ENCODE peak calls at places on chromosomes 2 and 18, in nine cellular contexts. One of them, this sample, is unnamed.

GRCh38 chr2:111031546-111032484 is 88.9 kb upstream of the BCL2L11 start:
- DNase-seq in endodermal cell: no peak
- DNase-seq in ovary: no peak
- DNase-seq in left lung: peak; percentile 53
- DNase-seq in CD8-positive, alpha-beta memory T cell: no peak
- DNase-seq in endothelial cell of umbilical vein: no peak
- DNase-seq in cardiac muscle cell: peak; percentile 80
- DNase-seq in psoas muscle: no peak
- DNase-seq in lower lobe of right lung: no peak
- DNase-seq in this sample: no peak

GRCh38 chr2:158667567-158667966 is 127.5 kb upstream of the DAPL1 start:
- DNase-seq in endodermal cell: no peak
- DNase-seq in ovary: no peak
- DNase-seq in left lung: no peak
- DNase-seq in CD8-positive, alpha-beta memory T cell: no peak
- DNase-seq in endothelial cell of umbilical vein: peak; percentile 97
- DNase-seq in cardiac muscle cell: no peak
- DNase-seq in psoas muscle: no peak
- DNase-seq in lower lobe of right lung: no peak
- DNase-seq in this sample: no peak

GRCh38 chr18:44651918-44652317 is 28.8 kb upstream of the SETBP1 start:
- DNase-seq in endodermal cell: peak; percentile 62
- DNase-seq in ovary: no peak
- DNase-seq in left lung: no peak
- DNase-seq in CD8-positive, alpha-beta memory T cell: no peak
- DNase-seq in endothelial cell of umbilical vein: no peak
- DNase-seq in cardiac muscle cell: no peak
- DNase-seq in psoas muscle: no peak
- DNase-seq in lower lobe of right lung: no peak
- DNase-seq in this sample: no peak

GRCh38 chr2:165745916-165746315 is 48.1 kb downstream of the GALNT3 start:
- DNase-seq in endodermal cell: no peak
- DNase-seq in ovary: no peak
- DNase-seq in left lung: peak; percentile 56
- DNase-seq in CD8-positive, alpha-beta memory T cell: no peak
- DNase-seq in endothelial cell of umbilical vein: no peak
- DNase-seq in cardiac muscle cell: no peak
- DNase-seq in psoas muscle: no peak
- DNase-seq in lower lobe of right lung: peak; percentile 59
- DNase-seq in this sample: no peak

GRCh38 chr2:11746807-11747459 is 501 bp downstream of the LPIN1 start:
- DNase-seq in endodermal cell: peak; percentile 81
- DNase-seq in ovary: no peak
- DNase-seq in left lung: no peak
- DNase-seq in CD8-positive, alpha-beta memory T cell: no peak
- DNase-seq in endothelial cell of umbilical vein: peak; percentile 51
- DNase-seq in cardiac muscle cell: peak; percentile 73
- DNase-seq in psoas muscle: no peak
- DNase-seq in lower lobe of right lung: no peak
- DNase-seq in this sample: no peak

GRCh38 chr18:54845788-54846187 is 17.5 kb downstream of the RAB27B start:
- DNase-seq in endodermal cell: no peak
- DNase-seq in ovary: no peak
- DNase-seq in left lung: no peak
- DNase-seq in CD8-positive, alpha-beta memory T cell: no peak
- DNase-seq in endothelial cell of umbilical vein: no peak
- DNase-seq in cardiac muscle cell: no peak
- DNase-seq in psoas muscle: no peak
- DNase-seq in lower lobe of right lung: no peak
- DNase-seq in this sample: no peak

GRCh38 chr2:9110893-9111569 is 95.6 kb upstream of the ASAP2 start:
- DNase-seq in endodermal cell: peak; percentile 97
- DNase-seq in ovary: no peak
- DNase-seq in left lung: no peak
- DNase-seq in CD8-positive, alpha-beta memory T cell: no peak
- DNase-seq in endothelial cell of umbilical vein: no peak
- DNase-seq in cardiac muscle cell: peak; percentile 62
- DNase-seq in psoas muscle: no peak
- DNase-seq in lower lobe of right lung: no peak
- DNase-seq in this sample: no peak

GRCh38 chr2:127826047-127826446 is 15.1 kb upstream of the WDR33 start:
- DNase-seq in endodermal cell: no peak
- DNase-seq in ovary: no peak
- DNase-seq in left lung: no peak
- DNase-seq in CD8-positive, alpha-beta memory T cell: no peak
- DNase-seq in endothelial cell of umbilical vein: no peak
- DNase-seq in cardiac muscle cell: no peak
- DNase-seq in psoas muscle: no peak
- DNase-seq in lower lobe of right lung: no peak
- DNase-seq in this sample: no peak

GRCh38 chr2:230922951-230923717 is 1.9 kb downstream of the GPR55 start:
- DNase-seq in endodermal cell: peak; percentile 31
- DNase-seq in ovary: peak; percentile 5
- DNase-seq in left lung: peak; percentile 14
- DNase-seq in CD8-positive, alpha-beta memory T cell: no peak
- DNase-seq in endothelial cell of umbilical vein: no peak
- DNase-seq in cardiac muscle cell: no peak
- DNase-seq in psoas muscle: no peak
- DNase-seq in lower lobe of right lung: no peak
- DNase-seq in this sample: no peak

GRCh38 chr2:70088508-70089219 is 1.4 kb downstream of the PCBP1 start:
- DNase-seq in endodermal cell: no peak
- DNase-seq in ovary: no peak
- DNase-seq in left lung: no peak
- DNase-seq in CD8-positive, alpha-beta memory T cell: no peak
- DNase-seq in endothelial cell of umbilical vein: no peak
- DNase-seq in cardiac muscle cell: no peak
- DNase-seq in psoas muscle: no peak
- DNase-seq in lower lobe of right lung: no peak
- DNase-seq in this sample: no peak

GRCh38 chr18:45841060-45841764 is 15.7 kb downstream of the SIGLEC15 start:
- DNase-seq in endodermal cell: no peak
- DNase-seq in ovary: no peak
- DNase-seq in left lung: no peak
- DNase-seq in CD8-positive, alpha-beta memory T cell: no peak
- DNase-seq in endothelial cell of umbilical vein: no peak
- DNase-seq in cardiac muscle cell: no peak
- DNase-seq in psoas muscle: no peak
- DNase-seq in lower lobe of right lung: no peak
- DNase-seq in this sample: no peak

GRCh38 chr2:73175663-73176204 is 26.6 kb upstream of the NOTO start:
- DNase-seq in endodermal cell: peak; percentile 88
- DNase-seq in ovary: peak; percentile 80
- DNase-seq in left lung: peak; percentile 76
- DNase-seq in CD8-positive, alpha-beta memory T cell: peak; percentile 52
- DNase-seq in endothelial cell of umbilical vein: peak; percentile 58
- DNase-seq in cardiac muscle cell: peak; percentile 84
- DNase-seq in psoas muscle: peak; percentile 84
- DNase-seq in lower lobe of right lung: peak; percentile 89
- DNase-seq in this sample: peak; percentile 81

GRCh38 chr18:55634545-55634944 is 46.6 kb upstream of the TCF4 start:
- DNase-seq in endodermal cell: no peak
- DNase-seq in ovary: no peak
- DNase-seq in left lung: no peak
- DNase-seq in CD8-positive, alpha-beta memory T cell: no peak
- DNase-seq in endothelial cell of umbilical vein: peak; percentile 3
- DNase-seq in cardiac muscle cell: no peak
- DNase-seq in psoas muscle: no peak
- DNase-seq in lower lobe of right lung: no peak
- DNase-seq in this sample: no peak

DNA sequence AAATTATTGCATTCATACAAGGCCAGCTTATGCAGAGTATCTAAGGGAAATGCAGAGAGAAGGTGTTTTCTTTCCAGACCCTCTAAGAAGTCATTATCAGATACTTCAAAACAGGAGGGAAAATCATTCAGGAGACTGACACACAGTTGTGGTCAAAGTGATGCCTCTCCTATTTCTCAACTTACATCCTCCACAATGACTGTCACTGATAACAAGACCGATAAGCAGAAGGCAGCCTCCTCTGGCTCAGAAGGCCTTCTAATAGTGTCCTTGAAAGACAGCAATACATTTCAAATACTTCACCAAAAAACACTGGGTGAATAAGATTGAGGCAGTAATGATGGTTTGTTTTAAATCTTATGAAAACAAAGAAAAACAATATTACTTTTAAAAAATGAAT is 199.7 kb downstream of the PIEZO2 start:
- DNase-seq in endodermal cell: no peak
- DNase-seq in ovary: no peak
- DNase-seq in left lung: no peak
- DNase-seq in CD8-positive, alpha-beta memory T cell: no peak
- DNase-seq in endothelial cell of umbilical vein: no peak
- DNase-seq in cardiac muscle cell: no peak
- DNase-seq in psoas muscle: no peak
- DNase-seq in lower lobe of right lung: no peak
- DNase-seq in this sample: no peak
- H3K4me1 ChIP-seq in endodermal cell: peaks cover 4% of the 10 kb centered on the region
- H3K4me1 ChIP-seq in ovary: no peaks in the 10 kb centered on the region
- H3K4me1 ChIP-seq in left lung: no peaks in the 10 kb centered on the region
- H3K4me1 ChIP-seq in CD8-positive, alpha-beta memory T cell: no peaks in the 10 kb centered on the region
- H3K4me1 ChIP-seq in endothelial cell of umbilical vein: no peaks in the 10 kb centered on the region
- H3K4me1 ChIP-seq in cardiac muscle cell: no peaks in the 10 kb centered on the region
- H3K4me1 ChIP-seq in psoas muscle: no peaks in the 10 kb centered on the region
- H3K4me1 ChIP-seq in lower lobe of right lung: no peaks in the 10 kb centered on the region
- H3K4me1 ChIP-seq in this sample: no peaks in the 10 kb centered on the region

GRCh38 chr2:233275223-233275622 is 23.8 kb downstream of the ATG16L1 start:
- DNase-seq in endodermal cell: no peak
- DNase-seq in ovary: no peak
- DNase-seq in left lung: no peak
- DNase-seq in CD8-positive, alpha-beta memory T cell: no peak
- DNase-seq in endothelial cell of umbilical vein: no peak
- DNase-seq in cardiac muscle cell: no peak
- DNase-seq in psoas muscle: no peak
- DNase-seq in lower lobe of right lung: no peak
- DNase-seq in this sample: no peak
- H3K36me3 ChIP-seq in endodermal cell: peaks cover 96% of the 10 kb centered on the region
- H3K36me3 ChIP-seq in ovary: no peaks in the 10 kb centered on the region
- H3K36me3 ChIP-seq in left lung: no peaks in the 10 kb centered on the region
- H3K36me3 ChIP-seq in CD8-positive, alpha-beta memory T cell: peaks cover 80% of the 10 kb centered on the region
- H3K36me3 ChIP-seq in endothelial cell of umbilical vein: peaks cover 53% of the 10 kb centered on the region
- H3K36me3 ChIP-seq in cardiac muscle cell: peaks cover 67% of the 10 kb centered on the region
- H3K36me3 ChIP-seq in psoas muscle: peaks cover 100% of the 10 kb centered on the region
- H3K36me3 ChIP-seq in lower lobe of right lung: peaks cover 100% of the 10 kb centered on the region
- H3K36me3 ChIP-seq in this sample: peaks cover 17% of the 10 kb centered on the region

DNA sequence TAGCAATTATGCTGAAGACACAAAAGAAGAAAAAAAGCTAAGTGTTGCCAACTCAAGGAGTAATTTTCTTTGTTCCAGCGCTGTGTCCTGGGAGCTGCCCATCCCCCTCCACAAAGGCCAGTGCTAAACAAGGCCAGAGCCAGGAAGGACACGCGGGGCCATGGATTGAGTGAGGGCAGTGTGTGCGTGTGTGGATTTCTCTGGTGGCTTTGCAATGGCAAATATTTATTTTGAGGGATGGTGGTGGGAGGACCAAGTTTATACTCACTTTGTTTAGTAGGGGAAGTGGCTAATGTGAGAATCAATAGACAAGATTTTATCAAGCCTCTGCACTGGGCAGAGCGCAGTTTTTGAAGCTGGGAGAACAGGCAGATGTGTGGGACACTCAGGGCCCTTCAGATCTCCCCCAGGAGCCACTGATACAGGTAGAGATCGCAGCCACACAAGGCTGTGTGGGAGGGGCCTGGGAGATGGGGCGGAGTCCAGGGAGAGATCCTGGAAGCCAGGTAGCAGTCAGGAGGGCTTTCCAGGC is 11.4 kb downstream of the AGAP1 start:
- DNase-seq in endodermal cell: peak; percentile 78
- DNase-seq in ovary: no peak
- DNase-seq in left lung: no peak
- DNase-seq in CD8-positive, alpha-beta memory T cell: no peak
- DNase-seq in endothelial cell of umbilical vein: peak; percentile 26
- DNase-seq in cardiac muscle cell: no peak
- DNase-seq in psoas muscle: no peak
- DNase-seq in lower lobe of right lung: no peak
- DNase-seq in this sample: peak; percentile 79
- H3K4me1 ChIP-seq in endodermal cell: peaks cover 17% of the 10 kb centered on the region
- H3K4me1 ChIP-seq in ovary: peaks cover 5% of the 10 kb centered on the region
- H3K4me1 ChIP-seq in left lung: peaks cover 3% of the 10 kb centered on the region
- H3K4me1 ChIP-seq in CD8-positive, alpha-beta memory T cell: peaks cover 8% of the 10 kb centered on the region
- H3K4me1 ChIP-seq in endothelial cell of umbilical vein: peaks cover 17% of the 10 kb centered on the region
- H3K4me1 ChIP-seq in cardiac muscle cell: peaks cover 50% of the 10 kb centered on the region
- H3K4me1 ChIP-seq in psoas muscle: peaks cover 50% of the 10 kb centered on the region
- H3K4me1 ChIP-seq in lower lobe of right lung: peaks cover 57% of the 10 kb centered on the region
- H3K4me1 ChIP-seq in this sample: peaks cover 36% of the 10 kb centered on the region

GRCh38 chr2:239135531-239135930 is 265.3 kb downstream of the HDAC4 start:
- DNase-seq in endodermal cell: no peak
- DNase-seq in ovary: no peak
- DNase-seq in left lung: no peak
- DNase-seq in CD8-positive, alpha-beta memory T cell: no peak
- DNase-seq in endothelial cell of umbilical vein: no peak
- DNase-seq in cardiac muscle cell: no peak
- DNase-seq in psoas muscle: no peak
- DNase-seq in lower lobe of right lung: no peak
- DNase-seq in this sample: no peak

GRCh38 chr2:239132156-239132709 is 268.6 kb downstream of the HDAC4 start:
- DNase-seq in endodermal cell: no peak
- DNase-seq in ovary: no peak
- DNase-seq in left lung: no peak
- DNase-seq in CD8-positive, alpha-beta memory T cell: no peak
- DNase-seq in endothelial cell of umbilical vein: no peak
- DNase-seq in cardiac muscle cell: no peak
- DNase-seq in psoas muscle: peak; percentile 47
- DNase-seq in lower lobe of right lung: no peak
- DNase-seq in this sample: no peak

GRCh38 chr2:239132786-239133185 is 268.0 kb downstream of the HDAC4 start:
- DNase-seq in endodermal cell: no peak
- DNase-seq in ovary: no peak
- DNase-seq in left lung: no peak
- DNase-seq in CD8-positive, alpha-beta memory T cell: no peak
- DNase-seq in endothelial cell of umbilical vein: no peak
- DNase-seq in cardiac muscle cell: no peak
- DNase-seq in psoas muscle: peak; percentile 38
- DNase-seq in lower lobe of right lung: no peak
- DNase-seq in this sample: peak; percentile 13

GRCh38 chr2:239136203-239136602 is 264.6 kb downstream of the HDAC4 start:
- DNase-seq in endodermal cell: no peak
- DNase-seq in ovary: no peak
- DNase-seq in left lung: no peak
- DNase-seq in CD8-positive, alpha-beta memory T cell: no peak
- DNase-seq in endothelial cell of umbilical vein: no peak
- DNase-seq in cardiac muscle cell: no peak
- DNase-seq in psoas muscle: no peak
- DNase-seq in lower lobe of right lung: no peak
- DNase-seq in this sample: no peak

DNA sequence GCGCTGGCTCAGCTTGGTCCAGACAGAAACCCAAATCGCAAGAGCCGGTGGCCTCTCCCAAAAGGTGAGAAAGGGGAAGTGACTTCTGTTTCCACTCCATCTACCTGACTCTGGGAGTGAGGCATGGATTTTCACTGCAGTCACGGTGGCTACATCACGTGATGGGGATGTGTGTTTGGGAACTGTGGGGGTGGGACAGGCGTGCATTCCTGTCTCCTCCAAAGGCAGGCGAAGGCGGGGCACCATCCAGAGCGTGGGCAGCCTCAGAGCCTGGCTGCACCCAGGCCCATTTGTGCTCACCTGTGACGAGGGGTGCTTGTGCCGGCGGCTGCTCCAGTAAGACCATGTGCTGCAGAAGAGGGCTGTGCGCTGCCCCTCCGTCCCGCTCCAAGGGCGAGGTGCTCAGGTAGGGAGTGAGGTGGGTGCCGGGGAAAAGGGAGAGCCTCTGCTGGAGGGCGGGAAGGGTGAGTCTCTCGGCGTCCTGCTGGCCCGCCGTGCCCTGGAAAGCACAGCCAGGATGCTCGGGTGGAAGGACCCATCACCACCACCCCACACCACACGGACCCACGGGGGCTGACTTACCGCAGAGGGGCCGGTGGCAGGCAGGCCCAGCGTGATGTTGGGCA is 266.8 kb downstream of the HDAC4 start:
- DNase-seq in endodermal cell: no peak
- DNase-seq in ovary: no peak
- DNase-seq in left lung: no peak
- DNase-seq in CD8-positive, alpha-beta memory T cell: no peak
- DNase-seq in endothelial cell of umbilical vein: no peak
- DNase-seq in cardiac muscle cell: no peak
- DNase-seq in psoas muscle: no peak
- DNase-seq in lower lobe of right lung: no peak
- DNase-seq in this sample: no peak
- H3K36me3 ChIP-seq in endodermal cell: peaks cover 5% of the 10 kb centered on the region
- H3K36me3 ChIP-seq in ovary: no peaks in the 10 kb centered on the region
- H3K36me3 ChIP-seq in left lung: no peaks in the 10 kb centered on the region
- H3K36me3 ChIP-seq in CD8-positive, alpha-beta memory T cell: peaks cover 32% of the 10 kb centered on the region
- H3K36me3 ChIP-seq in endothelial cell of umbilical vein: no peaks in the 10 kb centered on the region
- H3K36me3 ChIP-seq in cardiac muscle cell: peaks cover 3% of the 10 kb centered on the region
- H3K36me3 ChIP-seq in psoas muscle: peaks cover 99% of the 10 kb centered on the region
- H3K36me3 ChIP-seq in lower lobe of right lung: peaks cover 99% of the 10 kb centered on the region
- H3K36me3 ChIP-seq in this sample: no peaks in the 10 kb centered on the region

This sample was measured in mucosa of descending colon.